ENCODE peak calls at places on chromosomes 1 and 21, in four cellular contexts. E is HepG2, P is H1, X is K562. D is an unnamed sample.

GRCh38 chr21:44492572-44493385 is 37.5 kb downstream of the LRRC3 start:
- DNase-seq in E (no peak), P (no peak), X (no peak), D (no peak)

GRCh38 chr1:66929289-66929688 is 4.5 kb downstream of the MIER1 start:
- DNase-seq in E (no peak), X (no peak), P (no peak), D (no peak)

GRCh38 chr1:195326325-195326724 is 1281.9 kb downstream of the KCNT2 start:
- DNase-seq in P (no peak), E (no peak), X (no peak), D (no peak)

GRCh38 chr1:241631674-241632073 is 8.5 kb downstream of the CHML start:
- DNase-seq in X (no peak), E (no peak), P (no peak), D (no peak)

GRCh38 chr1:25140073-25140797 is 92.1 kb downstream of the SYF2 start:
- DNase-seq in P (peak; percentile 44), E (peak; percentile 55), X (no peak), D (no peak)

GRCh38 chr1:202343652-202344349 is 2.1 kb upstream of the UBE2T start:
- DNase-seq in E (peak; percentile 56), X (peak; percentile 40), P (no peak), D (peak; percentile 39)

GRCh38 chr1:34280509-34280908 is 103.8 kb downstream of the C1orf94 start:
- DNase-seq in P (peak; percentile 7), X (no peak), E (no peak), D (no peak)

GRCh38 chr1:177181631-177182291 is 11.0 kb downstream of the BRINP2 start:
- DNase-seq in X (peak; percentile 85), P (peak; percentile 96), E (peak; percentile 21), D (peak; percentile 75)

GRCh38 chr1:58695206-58695605 is 4.7 kb downstream of the MYSM1 start:
- DNase-seq in P (no peak), X (no peak), E (no peak), D (no peak)

GRCh38 chr21:15638856-15639549 is 90.8 kb upstream of the USP25 start:
- DNase-seq in X (no peak), P (no peak), E (peak; percentile 60), D (no peak)

GRCh38 chr1:98949606-98950005 is 55.1 kb downstream of the PLPPR5 start:
- DNase-seq in P (no peak), E (no peak), X (no peak), D (no peak)

GRCh38 chr1:197199923-197200467 is 53.5 kb upstream of the ASPM start:
- DNase-seq in X (no peak), E (no peak), P (no peak), D (peak; percentile 18)

GRCh38 chr1:2526824-2527552 is 592 bp upstream of the PANK4 start:
- DNase-seq in X (no peak), P (no peak), E (no peak), D (no peak)

GRCh38 chr1:202291961-202292712 is 49.6 kb downstream of the UBE2T start:
- DNase-seq in P (no peak), X (no peak), E (no peak), D (peak; percentile 68)

GRCh38 chr1:29324771-29325351 is 88.5 kb downstream of the PTPRU start:
- DNase-seq in E (no peak), P (peak; percentile 92), X (peak; percentile 96), D (no peak)

GRCh38 chr1:179302076-179302475 is 8.5 kb downstream of the SOAT1 start:
- DNase-seq in P (no peak), E (no peak), X (no peak), D (no peak)

GRCh38 chr21:35051287-35051818 is 2.3 kb upstream of the RUNX1 start:
- DNase-seq in E (peak; percentile 82), P (peak; percentile 79), X (peak; percentile 85), D (peak; percentile 43)
- TF ChIP-seq EP300 in E (no peak), P (no peak), X (peak; percentile 55), D (no peak)

GRCh38 chr21:46340998-46341397 is 17.0 kb downstream of the PCNT start:
- DNase-seq in X (no peak), E (no peak), P (no peak), D (no peak)
- TF ChIP-seq CEBPB in X (no peak), E (no peak), P (no peak), D (no peak)

GRCh38 chr1:173354937-173355280 is 122.2 kb upstream of the PRDX6 start:
- DNase-seq in P (peak; percentile 3), E (no peak), X (no peak), D (no peak)

GRCh38 chr1:173360478-173361063 is 116.6 kb upstream of the PRDX6 start:
- DNase-seq in X (no peak), E (peak; percentile 4), P (peak; percentile 8), D (no peak)

GRCh38 chr1:173353346-173353745 is 123.8 kb upstream of the PRDX6 start:
- DNase-seq in X (no peak), E (no peak), P (no peak), D (no peak)

GRCh38 chr1:173355281-173356031 is 121.7 kb upstream of the PRDX6 start:
- DNase-seq in P (peak; percentile 1), E (no peak), X (no peak), D (no peak)

GRCh38 chr1:173356211-173356762 is 120.8 kb upstream of the PRDX6 start:
- DNase-seq in E (no peak), P (no peak), X (no peak), D (no peak)
- TF ChIP-seq RNF2 in E (no peak), P (no peak), X (no peak), D (no peak)

GRCh38 chr1:28232558-28233263 is at the start of gene DNAJC8:
- DNase-seq in P (peak; percentile 91), X (peak; percentile 92), E (peak; percentile 89), D (peak; percentile 89)
- TF ChIP-seq EP300 in P (peak; percentile 14), X (peak; percentile 33), E (no peak), D (no peak)

GRCh38 chr1:220275430-220275829 is 3.2 kb upstream of the RAB3GAP2 start:
- DNase-seq in X (no peak), P (no peak), E (no peak), D (no peak)

GRCh38 chr1:220283616-220284015 is 11.4 kb upstream of the RAB3GAP2 start:
- DNase-seq in P (no peak), E (no peak), X (no peak), D (no peak)

GRCh38 chr1:220278991-220279390 is 6.7 kb upstream of the RAB3GAP2 start:
- DNase-seq in P (no peak), X (no peak), E (no peak), D (no peak)

GRCh38 chr1:220280249-220280648 is 8.0 kb upstream of the RAB3GAP2 start:
- DNase-seq in E (no peak), X (no peak), P (no peak), D (no peak)

DNA sequence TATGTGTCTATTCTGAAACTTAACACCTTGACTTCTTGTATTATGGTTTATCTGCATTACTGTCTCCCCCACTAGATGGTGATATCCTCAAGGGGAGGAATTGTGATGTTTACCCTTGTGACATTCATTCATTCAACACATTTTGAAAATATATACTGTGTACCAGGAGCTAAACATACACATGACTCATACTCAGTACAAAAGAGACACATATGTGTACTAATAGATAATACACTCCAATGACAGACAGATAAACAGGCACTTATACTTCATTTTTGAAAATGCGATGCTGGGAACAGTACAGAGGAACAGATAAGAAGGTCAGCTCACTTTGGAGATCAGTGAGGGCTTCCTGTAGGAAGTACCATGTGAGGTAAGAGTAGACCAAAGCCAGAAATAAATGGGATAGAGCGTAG is 8.9 kb upstream of the RAB3GAP2 start:
- DNase-seq in P (no peak), X (no peak), E (no peak), D (peak; percentile 26)
- TF ChIP-seq CEBPB in P (no peak), X (no peak), E (no peak), D (no peak)